ENCODE peak calls at places on chromosomes 1 and 21, in ten cellular contexts. One of them, this sample, is unnamed.
A peak's percentile ranks its signal among the peaks of the same experiment; 100 is the strongest.

GRCh38 chr1:32764826-32765545 is 52.2 kb downstream of the YARS1 start:
- DNase-seq in KBM-7: no peak
- DNase-seq in left lung: no peak
- DNase-seq in iPS-NIHi11: no peak
- DNase-seq in esophagus muscularis mucosa: no peak
- DNase-seq in activated naive CD8-positive, alpha-beta T cell treated with anti-CD3 and anti-CD28 coated beads, Interleukin-2, amount 50 U/mL, for 24 hours: no peak
- DNase-seq in stimulated activated CD8-positive, alpha-beta memory T cell treated with anti-CD3 and anti-CD28 coated beads, Interleukin-7, amount 100 ng/mL, for 1 hour: no peak
- DNase-seq in cardiac muscle cell: no peak
- DNase-seq in nucleus accumbens: no peak
- DNase-seq in T47D: no peak
- DNase-seq in this sample: no peak

GRCh38 chr1:218531936-218532335 is 186.8 kb downstream of the TGFB2 start:
- DNase-seq in activated naive CD8-positive, alpha-beta T cell treated with anti-CD3 and anti-CD28 coated beads, Interleukin-2, amount 50 U/mL, for 24 hours: no peak
- DNase-seq in cardiac muscle cell: no peak
- DNase-seq in KBM-7: no peak
- DNase-seq in T47D: no peak
- DNase-seq in esophagus muscularis mucosa: no peak
- DNase-seq in nucleus accumbens: no peak
- DNase-seq in iPS-NIHi11: no peak
- DNase-seq in stimulated activated CD8-positive, alpha-beta memory T cell treated with anti-CD3 and anti-CD28 coated beads, Interleukin-7, amount 100 ng/mL, for 1 hour: no peak
- DNase-seq in left lung: no peak
- DNase-seq in this sample: no peak

GRCh38 chr1:21880619-21880970 is 56.5 kb downstream of the HSPG2 start:
- DNase-seq in nucleus accumbens: no peak
- DNase-seq in T47D: no peak
- DNase-seq in activated naive CD8-positive, alpha-beta T cell treated with anti-CD3 and anti-CD28 coated beads, Interleukin-2, amount 50 U/mL, for 24 hours: no peak
- DNase-seq in cardiac muscle cell: no peak
- DNase-seq in esophagus muscularis mucosa: no peak
- DNase-seq in left lung: no peak
- DNase-seq in stimulated activated CD8-positive, alpha-beta memory T cell treated with anti-CD3 and anti-CD28 coated beads, Interleukin-7, amount 100 ng/mL, for 1 hour: no peak
- DNase-seq in KBM-7: no peak
- DNase-seq in iPS-NIHi11: no peak
- DNase-seq in this sample: no peak

GRCh38 chr1:197526736-197527371 is 248.4 kb downstream of the DENND1B start:
- DNase-seq in iPS-NIHi11: no peak
- DNase-seq in esophagus muscularis mucosa: no peak
- DNase-seq in activated naive CD8-positive, alpha-beta T cell treated with anti-CD3 and anti-CD28 coated beads, Interleukin-2, amount 50 U/mL, for 24 hours: no peak
- DNase-seq in stimulated activated CD8-positive, alpha-beta memory T cell treated with anti-CD3 and anti-CD28 coated beads, Interleukin-7, amount 100 ng/mL, for 1 hour: no peak
- DNase-seq in nucleus accumbens: no peak
- DNase-seq in T47D: peak; percentile 48
- DNase-seq in left lung: no peak
- DNase-seq in KBM-7: peak; percentile 26
- DNase-seq in cardiac muscle cell: peak; percentile 57
- DNase-seq in this sample: no peak

GRCh38 chr1:172977296-172978027 is 73.3 kb downstream of the TNFSF18 start:
- DNase-seq in left lung: no peak
- DNase-seq in iPS-NIHi11: no peak
- DNase-seq in stimulated activated CD8-positive, alpha-beta memory T cell treated with anti-CD3 and anti-CD28 coated beads, Interleukin-7, amount 100 ng/mL, for 1 hour: no peak
- DNase-seq in activated naive CD8-positive, alpha-beta T cell treated with anti-CD3 and anti-CD28 coated beads, Interleukin-2, amount 50 U/mL, for 24 hours: no peak
- DNase-seq in cardiac muscle cell: no peak
- DNase-seq in KBM-7: no peak
- DNase-seq in T47D: no peak
- DNase-seq in esophagus muscularis mucosa: no peak
- DNase-seq in nucleus accumbens: no peak
- DNase-seq in this sample: no peak

GRCh38 chr1:183891158-183891557 is 86.2 kb downstream of the RGL1 start:
- DNase-seq in esophagus muscularis mucosa: no peak
- DNase-seq in left lung: no peak
- DNase-seq in activated naive CD8-positive, alpha-beta T cell treated with anti-CD3 and anti-CD28 coated beads, Interleukin-2, amount 50 U/mL, for 24 hours: no peak
- DNase-seq in KBM-7: no peak
- DNase-seq in iPS-NIHi11: no peak
- DNase-seq in cardiac muscle cell: no peak
- DNase-seq in stimulated activated CD8-positive, alpha-beta memory T cell treated with anti-CD3 and anti-CD28 coated beads, Interleukin-7, amount 100 ng/mL, for 1 hour: no peak
- DNase-seq in nucleus accumbens: no peak
- DNase-seq in T47D: no peak
- DNase-seq in this sample: no peak

GRCh38 chr1:83704350-83704749 is 294.6 kb downstream of the TTLL7 start:
- DNase-seq in cardiac muscle cell: no peak
- DNase-seq in esophagus muscularis mucosa: no peak
- DNase-seq in KBM-7: no peak
- DNase-seq in nucleus accumbens: no peak
- DNase-seq in left lung: no peak
- DNase-seq in activated naive CD8-positive, alpha-beta T cell treated with anti-CD3 and anti-CD28 coated beads, Interleukin-2, amount 50 U/mL, for 24 hours: no peak
- DNase-seq in stimulated activated CD8-positive, alpha-beta memory T cell treated with anti-CD3 and anti-CD28 coated beads, Interleukin-7, amount 100 ng/mL, for 1 hour: no peak
- DNase-seq in iPS-NIHi11: peak; percentile 17
- DNase-seq in T47D: peak; percentile 17
- DNase-seq in this sample: no peak

GRCh38 chr1:234505774-234506114 is 26.8 kb upstream of the TARBP1 start:
- DNase-seq in left lung: no peak
- DNase-seq in iPS-NIHi11: no peak
- DNase-seq in KBM-7: no peak
- DNase-seq in stimulated activated CD8-positive, alpha-beta memory T cell treated with anti-CD3 and anti-CD28 coated beads, Interleukin-7, amount 100 ng/mL, for 1 hour: no peak
- DNase-seq in nucleus accumbens: no peak
- DNase-seq in esophagus muscularis mucosa: no peak
- DNase-seq in activated naive CD8-positive, alpha-beta T cell treated with anti-CD3 and anti-CD28 coated beads, Interleukin-2, amount 50 U/mL, for 24 hours: no peak
- DNase-seq in cardiac muscle cell: peak; percentile 68
- DNase-seq in T47D: no peak
- DNase-seq in this sample: no peak

GRCh38 chr1:27011058-27011764 is 1.4 kb downstream of the TENT5B start:
- DNase-seq in nucleus accumbens: no peak
- DNase-seq in esophagus muscularis mucosa: no peak
- DNase-seq in activated naive CD8-positive, alpha-beta T cell treated with anti-CD3 and anti-CD28 coated beads, Interleukin-2, amount 50 U/mL, for 24 hours: no peak
- DNase-seq in cardiac muscle cell: peak; percentile 93
- DNase-seq in T47D: peak; percentile 85
- DNase-seq in KBM-7: peak; percentile 51
- DNase-seq in left lung: peak; percentile 81
- DNase-seq in iPS-NIHi11: peak; percentile 78
- DNase-seq in stimulated activated CD8-positive, alpha-beta memory T cell treated with anti-CD3 and anti-CD28 coated beads, Interleukin-7, amount 100 ng/mL, for 1 hour: no peak
- DNase-seq in this sample: no peak

GRCh38 chr21:38729745-38730401 is 75.9 kb upstream of the ETS2 start:
- DNase-seq in left lung: no peak
- DNase-seq in stimulated activated CD8-positive, alpha-beta memory T cell treated with anti-CD3 and anti-CD28 coated beads, Interleukin-7, amount 100 ng/mL, for 1 hour: no peak
- DNase-seq in cardiac muscle cell: no peak
- DNase-seq in iPS-NIHi11: no peak
- DNase-seq in T47D: no peak
- DNase-seq in esophagus muscularis mucosa: no peak
- DNase-seq in KBM-7: no peak
- DNase-seq in nucleus accumbens: no peak
- DNase-seq in activated naive CD8-positive, alpha-beta T cell treated with anti-CD3 and anti-CD28 coated beads, Interleukin-2, amount 50 U/mL, for 24 hours: no peak
- DNase-seq in this sample: no peak

GRCh38 chr1:113511269-113511668 is 121.0 kb downstream of the MAGI3 start:
- DNase-seq in nucleus accumbens: no peak
- DNase-seq in stimulated activated CD8-positive, alpha-beta memory T cell treated with anti-CD3 and anti-CD28 coated beads, Interleukin-7, amount 100 ng/mL, for 1 hour: no peak
- DNase-seq in cardiac muscle cell: no peak
- DNase-seq in iPS-NIHi11: no peak
- DNase-seq in esophagus muscularis mucosa: no peak
- DNase-seq in KBM-7: no peak
- DNase-seq in activated naive CD8-positive, alpha-beta T cell treated with anti-CD3 and anti-CD28 coated beads, Interleukin-2, amount 50 U/mL, for 24 hours: no peak
- DNase-seq in left lung: no peak
- DNase-seq in T47D: no peak
- DNase-seq in this sample: no peak

GRCh38 chr1:169031566-169032224 is 74.8 kb upstream of the ATP1B1 start:
- DNase-seq in stimulated activated CD8-positive, alpha-beta memory T cell treated with anti-CD3 and anti-CD28 coated beads, Interleukin-7, amount 100 ng/mL, for 1 hour: no peak
- DNase-seq in left lung: no peak
- DNase-seq in T47D: peak; percentile 74
- DNase-seq in activated naive CD8-positive, alpha-beta T cell treated with anti-CD3 and anti-CD28 coated beads, Interleukin-2, amount 50 U/mL, for 24 hours: no peak
- DNase-seq in KBM-7: no peak
- DNase-seq in cardiac muscle cell: no peak
- DNase-seq in nucleus accumbens: no peak
- DNase-seq in iPS-NIHi11: peak; percentile 14
- DNase-seq in esophagus muscularis mucosa: peak; percentile 50
- DNase-seq in this sample: no peak

GRCh38 chr1:89633745-89634625 is 1.1 kb downstream of the LRRC8C start:
- DNase-seq in cardiac muscle cell: peak; percentile 61
- DNase-seq in iPS-NIHi11: peak; percentile 31
- DNase-seq in nucleus accumbens: no peak
- DNase-seq in esophagus muscularis mucosa: no peak
- DNase-seq in T47D: peak; percentile 1
- DNase-seq in stimulated activated CD8-positive, alpha-beta memory T cell treated with anti-CD3 and anti-CD28 coated beads, Interleukin-7, amount 100 ng/mL, for 1 hour: no peak
- DNase-seq in activated naive CD8-positive, alpha-beta T cell treated with anti-CD3 and anti-CD28 coated beads, Interleukin-2, amount 50 U/mL, for 24 hours: peak; percentile 38
- DNase-seq in left lung: peak; percentile 34
- DNase-seq in KBM-7: peak; percentile 39
- DNase-seq in this sample: no peak

GRCh38 chr1:210687582-210688279 is 359.0 kb downstream of the HHAT start:
- DNase-seq in cardiac muscle cell: no peak
- DNase-seq in nucleus accumbens: peak; percentile 36
- DNase-seq in stimulated activated CD8-positive, alpha-beta memory T cell treated with anti-CD3 and anti-CD28 coated beads, Interleukin-7, amount 100 ng/mL, for 1 hour: no peak
- DNase-seq in iPS-NIHi11: no peak
- DNase-seq in KBM-7: no peak
- DNase-seq in esophagus muscularis mucosa: no peak
- DNase-seq in activated naive CD8-positive, alpha-beta T cell treated with anti-CD3 and anti-CD28 coated beads, Interleukin-2, amount 50 U/mL, for 24 hours: no peak
- DNase-seq in T47D: no peak
- DNase-seq in left lung: no peak
- DNase-seq in this sample: no peak

GRCh38 chr1:180256353-180257027 is 26.4 kb downstream of the LHX4 start:
- DNase-seq in iPS-NIHi11: no peak
- DNase-seq in T47D: no peak
- DNase-seq in KBM-7: no peak
- DNase-seq in cardiac muscle cell: no peak
- DNase-seq in nucleus accumbens: no peak
- DNase-seq in stimulated activated CD8-positive, alpha-beta memory T cell treated with anti-CD3 and anti-CD28 coated beads, Interleukin-7, amount 100 ng/mL, for 1 hour: no peak
- DNase-seq in esophagus muscularis mucosa: no peak
- DNase-seq in activated naive CD8-positive, alpha-beta T cell treated with anti-CD3 and anti-CD28 coated beads, Interleukin-2, amount 50 U/mL, for 24 hours: no peak
- DNase-seq in left lung: no peak
- DNase-seq in this sample: no peak

GRCh38 chr1:75589637-75590036 is 21.3 kb downstream of the SLC44A5 start:
- DNase-seq in stimulated activated CD8-positive, alpha-beta memory T cell treated with anti-CD3 and anti-CD28 coated beads, Interleukin-7, amount 100 ng/mL, for 1 hour: no peak
- DNase-seq in T47D: no peak
- DNase-seq in KBM-7: no peak
- DNase-seq in iPS-NIHi11: no peak
- DNase-seq in activated naive CD8-positive, alpha-beta T cell treated with anti-CD3 and anti-CD28 coated beads, Interleukin-2, amount 50 U/mL, for 24 hours: no peak
- DNase-seq in nucleus accumbens: no peak
- DNase-seq in left lung: no peak
- DNase-seq in esophagus muscularis mucosa: no peak
- DNase-seq in cardiac muscle cell: no peak
- DNase-seq in this sample: no peak

This sample was measured in frontal cortex.